ENCODE peak calls at places on chromosomes 3 and 15, in five cellular contexts. N is stimulated activated CD8-positive, alpha-beta memory T cell treated with anti-CD3 and anti-CD28 coated beads, Interleukin-4, amount 100 ng/mL, for 4 hours; H is progenitor cell of endocrine pancreas; E is HT1080; K is GM12865. G is an unnamed sample.

GRCh38 chr3:73508330-73508954 is 116.3 kb downstream of the PDZRN3 start:
- DNase-seq in K (peak; percentile 70), N (no peak), H (no peak), E (peak; percentile 20), G (peak; percentile 64)

GRCh38 chr3:59753805-59754204 is 704.0 kb upstream of the CFAP20DC start:
- DNase-seq in N (no peak), H (no peak), E (no peak), K (no peak), G (no peak)

GRCh38 chr15:94834000-94834399 is 602.6 kb downstream of the MCTP2 start:
- DNase-seq in H (no peak), E (no peak), K (no peak), N (no peak), G (no peak)

GRCh38 chr3:33749546-33750215 is 31.6 kb upstream of the CLASP2 start:
- DNase-seq in E (no peak), K (peak; percentile 20), N (no peak), H (no peak), G (peak; percentile 68)

GRCh38 chr15:54208786-54209185 is 230.5 kb downstream of the UNC13C start:
- DNase-seq in E (no peak), H (no peak), N (no peak), K (no peak), G (no peak)

GRCh38 chr15:69357773-69358765 is 56.1 kb upstream of the KIF23 start:
- DNase-seq in E (peak; percentile 24), H (no peak), K (no peak), N (no peak), G (no peak)

GRCh38 chr3:134338201-134338512 is 36.1 kb downstream of the AMOTL2 start:
- DNase-seq in H (no peak), E (no peak), N (no peak), K (no peak), G (no peak)

GRCh38 chr3:16477054-16477453 is 36.4 kb downstream of the RFTN1 start:
- DNase-seq in E (no peak), H (no peak), K (no peak), N (no peak), G (no peak)

GRCh38 chr3:125150525-125151436 is 61.8 kb downstream of the SLC12A8 start:
- DNase-seq in E (peak; percentile 68), N (no peak), H (no peak), K (peak; percentile 92), G (peak; percentile 78)

GRCh38 chr3:153166206-153166605 is 4.2 kb downstream of the RAP2B start:
- DNase-seq in N (no peak), H (no peak), E (peak; percentile 69), K (no peak), G (peak; percentile 39)

GRCh38 chr15:84947947-84948830 is 33.5 kb upstream of the PDE8A start:
- DNase-seq in H (no peak), K (no peak), N (no peak), E (peak; percentile 90), G (peak; percentile 10)

GRCh38 chr15:71152542-71152941 is 37.3 kb downstream of the THSD4 start:
- DNase-seq in H (no peak), E (no peak), N (no peak), K (no peak), G (no peak)

GRCh38 chr3:48267782-48268181 is 26.9 kb downstream of the ZNF589 start:
- DNase-seq in N (no peak), K (no peak), E (no peak), H (no peak), G (no peak)

GRCh38 chr3:107416138-107416537 is 38.9 kb downstream of the CCDC54 start:
- DNase-seq in H (no peak), K (no peak), E (no peak), N (no peak), G (no peak)

GRCh38 chr3:114383875-114384557 is 90.2 kb downstream of the TIGIT start:
- DNase-seq in K (peak; percentile 79), E (peak; percentile 77), H (peak; percentile 53), N (peak; percentile 32), G (peak; percentile 78)

GRCh38 chr15:74893627-74894026 is 3.8 kb downstream of the MPI start:
- DNase-seq in H (no peak), N (no peak), E (no peak), K (peak; percentile 40), G (no peak)

GRCh38 chr15:101126618-101127502 is 125.0 kb downstream of the CHSY1 start:
- DNase-seq in H (no peak), E (no peak), K (peak; percentile 42), N (no peak), G (no peak)

GRCh38 chr3:108319428-108320053 is 23.2 kb downstream of the HHLA2 start:
- DNase-seq in K (peak; percentile 8), N (no peak), H (no peak), E (no peak), G (no peak)

GRCh38 chr3:113773381-113773780 is 26.5 kb downstream of the ATP6V1A start:
- DNase-seq in N (no peak), E (no peak), H (no peak), K (no peak), G (no peak)

GRCh38 chr3:44427683-44428082 is 49.8 kb downstream of the ZNF445 start:
- DNase-seq in H (no peak), E (no peak), N (no peak), K (no peak), G (no peak)

GRCh38 chr3:85539232-85539631 is 580.4 kb downstream of the CADM2 start:
- DNase-seq in N (no peak), H (no peak), K (no peak), E (no peak), G (no peak)

GRCh38 chr15:70528270-70528706 is 235.1 kb downstream of the UACA start:
- DNase-seq in E (peak; percentile 36), H (no peak), N (no peak), K (peak; percentile 83), G (peak; percentile 96)

GRCh38 chr3:189961525-189962161 is 159.1 kb downstream of the P3H2 start:
- DNase-seq in N (peak; percentile 36), E (peak; percentile 88), H (peak; percentile 77), K (peak; percentile 79), G (peak; percentile 84)

GRCh38 chr15:88788036-88788435 is 15.2 kb upstream of the ACAN start:
- DNase-seq in N (no peak), H (no peak), E (no peak), K (no peak), G (no peak)

GRCh38 chr15:63759752-63760151 is 74.0 kb downstream of the HERC1 start:
- DNase-seq in N (no peak), H (no peak), K (no peak), E (no peak), G (no peak)

GRCh38 chr3:177721864-177722370 is 524.6 kb upstream of the TBL1XR1 start:
- DNase-seq in N (no peak), K (no peak), H (no peak), E (no peak), G (no peak)

GRCh38 chr3:139309046-139309660 is 34.7 kb upstream of the MRPS22 start:
- DNase-seq in K (no peak), E (peak; percentile 62), N (no peak), H (no peak), G (no peak)

G was measured in OCI-M1.